ENCODE peak calls at places on chromosomes 4 and X, in six cellular contexts. I, U, M, Y, S and N are unnamed samples.

GRCh38 chr4:70000713-70001112 is 4.9 kb downstream of the STATH start:
- DNase-seq in I (no peak), U (no peak), M (no peak), Y (no peak), S (no peak), N (no peak)

GRCh38 chr4:102411416-102411815 is 66.1 kb upstream of the SLC39A8 start:
- DNase-seq in I (no peak), U (no peak), M (no peak), Y (no peak), S (no peak), N (no peak)

GRCh38 chrX:135086197-135086854 is 34.0 kb downstream of the ETDB start:
- DNase-seq in I (peak; percentile 57), U (peak; percentile 61), M (peak; percentile 29), Y (no peak), S (peak; percentile 53), N (peak; percentile 84)

GRCh38 chr4:128879283-128879682 is 69.8 kb downstream of the JADE1 start:
- DNase-seq in I (no peak), U (no peak), M (no peak), Y (no peak), S (no peak), N (no peak)

GRCh38 chr4:184983660-184984356 is 34.5 kb upstream of the HELT start:
- DNase-seq in I (peak; percentile 19), U (peak; percentile 37), M (peak; percentile 26), Y (no peak), S (peak; percentile 92), N (peak; percentile 91)

GRCh38 chr4:140266958-140267568 is 106.4 kb upstream of the SCOC start:
- DNase-seq in I (no peak), U (peak; percentile 92), M (no peak), Y (no peak), S (no peak), N (no peak)

GRCh38 chrX:10110984-10111363 is 45.8 kb upstream of the CLCN4 start:
- DNase-seq in I (no peak), U (no peak), M (no peak), Y (no peak), S (no peak), N (no peak)

GRCh38 chrX:107716045-107716684 is 59.4 kb downstream of the TSC22D3 start:
- DNase-seq in I (no peak), U (peak; percentile 21), M (peak; percentile 26), Y (no peak), S (peak; percentile 76), N (peak; percentile 85)

GRCh38 chrX:724256-724655 is 93.7 kb downstream of the SHOX start:
- DNase-seq in I (no peak), U (no peak), M (no peak), Y (no peak), S (no peak), N (no peak)

GRCh38 chrX:118536687-118537461 is 41.3 kb downstream of the DOCK11 start:
- DNase-seq in I (peak; percentile 42), U (peak; percentile 33), M (no peak), Y (no peak), S (no peak), N (peak; percentile 50)

GRCh38 chr4:80608285-80608980 is 272.9 kb downstream of the CFAP299 start:
- DNase-seq in I (no peak), U (peak; percentile 71), M (no peak), Y (no peak), S (no peak), N (no peak)

GRCh38 chr4:38781854-38782261 is 932 bp downstream of the TLR10 start:
- DNase-seq in I (no peak), U (no peak), M (no peak), Y (no peak), S (no peak), N (no peak)

GRCh38 chr4:110667670-110668069 is 44.8 kb upstream of the PITX2 start:
- DNase-seq in I (peak; percentile 24), U (no peak), M (no peak), Y (no peak), S (no peak), N (no peak)

GRCh38 chr4:177190995-177191568 is 118.6 kb upstream of the NEIL3 start:
- DNase-seq in I (peak; percentile 30), U (peak; percentile 47), M (no peak), Y (no peak), S (no peak), N (peak; percentile 41)

GRCh38 chr4:1249731-1250526 is 999 bp upstream of the CTBP1 start:
- DNase-seq in I (peak; percentile 62), U (no peak), M (no peak), Y (no peak), S (peak; percentile 49), N (no peak)

GRCh38 chr4:105022811-105023667 is 123.6 kb upstream of the TET2 start:
- DNase-seq in I (peak; percentile 5), U (peak; percentile 3), M (no peak), Y (no peak), S (no peak), N (peak; percentile 4)

GRCh38 chr4:105023668-105024055 is 123.0 kb upstream of the TET2 start:
- DNase-seq in I (no peak), U (no peak), M (no peak), Y (no peak), S (no peak), N (no peak)

DNA sequence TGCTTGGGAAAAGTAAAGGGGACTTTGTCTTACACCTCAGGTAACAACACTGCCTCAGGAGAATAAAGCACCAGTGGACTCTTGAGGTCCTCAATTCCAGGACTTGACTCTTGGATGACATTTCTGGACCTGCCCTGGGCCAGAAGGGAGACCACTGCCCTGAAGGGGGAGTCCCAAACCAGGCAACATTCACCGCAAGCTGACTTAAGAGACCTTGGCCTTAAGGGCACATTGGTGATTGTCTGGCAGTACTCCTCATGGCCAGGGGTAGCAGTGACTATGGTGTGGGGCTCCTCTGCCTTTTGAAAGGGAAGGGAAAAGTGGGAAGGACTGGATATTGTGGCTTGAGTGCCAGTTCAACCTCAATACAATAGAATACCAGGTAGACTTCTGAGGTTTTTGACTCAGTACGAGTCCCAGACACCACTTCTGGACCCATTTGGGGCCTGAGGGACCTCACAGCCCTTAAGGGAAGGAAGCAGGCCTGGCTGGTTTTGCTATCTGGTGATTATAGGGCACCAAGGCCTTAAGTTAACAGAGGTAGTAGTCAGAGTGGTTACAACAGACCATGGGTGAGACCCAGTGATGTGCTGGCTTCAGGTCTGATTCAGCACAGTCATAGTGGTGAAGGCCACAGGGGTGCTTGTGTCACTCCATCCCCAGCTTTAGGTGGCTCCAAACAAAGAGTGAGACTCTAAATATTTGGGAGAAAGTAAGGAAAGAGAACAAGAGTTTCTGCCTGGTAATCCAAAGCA is 121.2 kb upstream of the TET2 start:
- DNase-seq in I (no peak), U (no peak), M (no peak), Y (no peak), S (peak; percentile 40), N (peak; percentile 73)
- H2BK5ac ChIP-seq in I (no peak overlapping the region), U (no peak overlapping the region), M (no peak overlapping the region), Y (no peak overlapping the region), S (no peak overlapping the region), N (no peak overlapping the region)

GRCh38 chr4:56907489-56908205 is at the start of gene REST:
- DNase-seq in I (peak; percentile 70), U (peak; percentile 52), M (peak; percentile 83), Y (peak; percentile 95), S (peak; percentile 97), N (peak; percentile 87)

GRCh38 chr4:56907009-56907408 is 691 bp upstream of the REST start:
- DNase-seq in I (no peak), U (no peak), M (no peak), Y (no peak), S (peak; percentile 63), N (peak; percentile 55)

GRCh38 chr4:56908206-56909082 is 744 bp downstream of the REST start:
- DNase-seq in I (peak; percentile 83), U (peak; percentile 68), M (peak; percentile 83), Y (peak; percentile 57), S (peak; percentile 87), N (peak; percentile 93)

GRCh38 chr4:56909083-56909981 is 1.6 kb downstream of the REST start:
- DNase-seq in I (peak; percentile 70), U (peak; percentile 52), M (peak; percentile 58), Y (no peak), S (peak; percentile 46), N (peak; percentile 75)

DNA sequence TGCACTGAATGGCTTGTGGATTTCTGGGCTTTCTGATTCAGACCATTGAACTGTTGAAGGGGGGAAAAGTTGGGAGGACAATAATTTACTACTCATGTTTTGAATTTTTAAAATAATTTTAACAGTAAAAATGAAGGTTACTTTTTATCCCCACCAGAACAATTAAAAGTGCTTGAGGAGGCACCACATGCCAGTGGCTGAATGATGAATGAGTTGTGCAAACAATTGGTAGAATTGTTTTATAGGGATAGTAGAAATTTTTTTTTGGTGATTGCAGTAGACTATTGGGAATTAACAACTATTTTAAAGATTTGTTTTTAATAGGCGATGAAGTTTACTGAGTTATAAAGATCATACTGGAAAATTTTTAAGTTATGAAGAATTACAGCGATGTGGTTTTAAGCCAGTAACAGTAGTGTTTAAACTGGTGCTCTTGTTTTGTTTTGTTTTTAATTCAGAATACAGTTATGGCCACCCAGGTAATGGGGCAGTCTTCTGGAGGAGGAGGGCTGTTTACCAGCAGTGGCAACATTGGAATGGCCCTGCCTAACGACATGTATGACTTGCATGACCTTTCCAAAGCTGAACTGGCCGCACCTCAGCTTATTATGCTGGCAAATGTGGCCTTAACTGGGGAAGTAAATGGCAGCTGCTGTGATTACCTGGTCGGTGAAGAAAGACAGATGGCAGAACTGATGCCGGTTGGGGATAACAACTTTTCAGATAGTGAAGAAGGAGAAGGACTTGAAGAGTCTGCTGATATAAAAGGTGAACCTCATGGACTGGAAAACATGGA is 2.7 kb downstream of the REST start:
- DNase-seq in I (no peak), U (no peak), M (no peak), Y (no peak), S (no peak), N (peak; percentile 8)
- H3K23ac ChIP-seq in I (peak overlapping the region; percentile 53), U (peak overlapping the region; percentile 51), M (no peak overlapping the region), Y (no peak overlapping the region), S (no peak overlapping the region), N (peak overlapping the region; percentile 60)

DNA sequence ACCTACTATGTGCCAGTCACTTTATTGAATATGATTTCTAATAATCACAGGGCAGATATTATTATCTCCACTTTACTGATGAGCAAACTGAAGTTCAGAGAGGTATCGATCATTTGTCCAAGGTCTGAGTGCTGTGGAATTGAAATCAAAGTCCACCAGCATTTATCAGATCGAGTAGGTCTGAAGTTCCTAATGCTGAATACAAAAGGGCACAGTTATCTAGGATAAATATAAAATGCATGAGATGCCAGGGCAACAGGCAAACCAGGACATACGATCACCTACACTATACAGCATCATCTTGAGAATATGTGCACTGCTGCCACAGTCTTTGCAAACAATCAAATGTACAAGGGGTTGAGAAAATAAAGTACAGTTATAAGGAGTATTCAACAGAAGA is 57.2 kb upstream of the SH3RF1 start:
- DNase-seq in I (no peak), U (no peak), M (no peak), Y (no peak), S (no peak), N (no peak)
- H2BK15ac ChIP-seq in I (no peak overlapping the region), U (no peak overlapping the region), M (no peak overlapping the region), Y (no peak overlapping the region), S (no peak overlapping the region), N (no peak overlapping the region)

GRCh38 chrX:66023726-66024467 is 16.0 kb downstream of the VSIG4 start:
- DNase-seq in I (no peak), U (no peak), M (no peak), Y (no peak), S (no peak), N (no peak)
- H2BK5ac ChIP-seq in I (no peak overlapping the region), U (no peak overlapping the region), M (no peak overlapping the region), Y (no peak overlapping the region), S (no peak overlapping the region), N (no peak overlapping the region)

DNA sequence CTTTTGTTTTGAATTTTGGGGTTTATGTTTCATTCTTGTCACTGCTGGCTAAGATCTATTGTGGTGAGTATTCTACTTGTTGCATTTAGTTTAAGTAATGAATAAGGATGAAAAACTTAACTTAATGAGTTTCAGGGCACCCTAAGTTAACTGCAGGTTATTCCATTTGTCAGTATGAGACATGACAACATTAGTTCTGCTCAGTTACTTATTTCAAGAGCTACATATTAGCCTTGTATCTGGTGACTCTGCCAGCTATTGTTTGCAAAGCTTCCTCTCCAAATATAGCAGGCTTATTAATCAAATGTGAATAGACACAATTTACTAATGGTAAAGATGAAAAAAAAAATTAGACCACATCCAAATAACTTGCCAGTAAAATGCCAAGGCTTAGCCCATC is 567.1 kb downstream of the IL15 start:
- DNase-seq in I (no peak), U (no peak), M (no peak), Y (no peak), S (no peak), N (no peak)
- H3K23ac ChIP-seq in I (no peak overlapping the region), U (no peak overlapping the region), M (no peak overlapping the region), Y (no peak overlapping the region), S (no peak overlapping the region), N (no peak overlapping the region)